ENCODE peak calls at places on chromosome 15, in four cellular contexts. W is anterior cingulate cortex; S is neural progenitor cell; C is stimulated activated CD4-positive, alpha-beta T cell treated with anti-CD3 and anti-CD28 coated beads, Interleukin-2, amount 100 ng/mL, for 24 hours. Z is an unnamed sample.

GRCh38 chr15:81296673-81297072 is 27.3 kb downstream of the STARD5 start:
- DNase-seq in W (no peak), S (no peak), C (peak), Z (peak)

GRCh38 chr15:91970142-91970541 is 116.6 kb downstream of the SLCO3A1 start:
- DNase-seq in W (peak), S (no peak), C (no peak), Z (no peak)

GRCh38 chr15:52257734-52258062 is 37.9 kb downstream of the MYO5C start:
- DNase-seq in W (no peak), S (peak), C (no peak), Z (no peak)

GRCh38 chr15:74332011-74332410 is 35.4 kb downstream of the CYP11A1 start:
- DNase-seq in W (no peak), S (no peak), C (no peak), Z (no peak)

GRCh38 chr15:58484794-58485600 is 53.2 kb downstream of the LIPC start:
- DNase-seq in W (no peak), S (no peak), C (no peak), Z (no peak)

GRCh38 chr15:88382482-88382983 is 84.7 kb downstream of the MRPL46 start:
- DNase-seq in W (no peak), S (no peak), C (no peak), Z (peak)

GRCh38 chr15:92636401-92636949 is 19.1 kb downstream of the FAM174B start:
- DNase-seq in W (no peak), S (no peak), C (no peak), Z (no peak)

GRCh38 chr15:60373327-60373726 is 24.5 kb downstream of the ANXA2 start:
- DNase-seq in W (no peak), S (no peak), C (no peak), Z (no peak)

GRCh38 chr15:51108933-51109550 is 14.3 kb upstream of the TNFAIP8L3 start:
- DNase-seq in W (no peak), S (no peak), C (no peak), Z (no peak)

GRCh38 chr15:79595995-79596622 is 164.0 kb downstream of the MINAR1 start:
- DNase-seq in W (no peak), S (peak), C (peak), Z (peak)

GRCh38 chr15:62879770-62880169 is 162.8 kb upstream of the TPM1 start:
- DNase-seq in W (no peak), S (no peak), C (no peak), Z (no peak)

Z was measured in activated CD8-positive, alpha-beta memory T cell treated with anti-CD3 and anti-CD28 coated beads, Interleukin-2, amount 50 U/mL, for 48 hours.